ENCODE peak calls at places on chromosomes 16 and 17, in seven cellular contexts. N is mesendoderm, T is mesenchymal stem cell, D is IMR-90, M is H9, L is neuronal stem cell, U is trophoblast cell. P is an unnamed sample.

GRCh38 chr16:26987631-26988030 is 79.1 kb upstream of the C16orf82 start:
- DNase-seq in T (peak; percentile 84), D (peak; percentile 94), U (no peak), N (no peak), L (no peak), M (no peak), P (no peak)

GRCh38 chr16:82011199-82011641 is at the start of gene SDR42E1:
- DNase-seq in U (no peak), N (peak; percentile 38), M (no peak), D (no peak), T (no peak), L (no peak), P (no peak)

GRCh38 chr17:2416010-2416734 is 15.3 kb upstream of the MNT start:
- DNase-seq in M (peak; percentile 91), N (peak; percentile 85), U (peak; percentile 95), L (peak; percentile 84), T (peak; percentile 91), D (peak; percentile 86), P (no peak)

GRCh38 chr17:81917565-81918332 is at the start of gene SIRT7:
- DNase-seq in U (peak; percentile 83), L (peak; percentile 83), M (peak; percentile 93), T (peak; percentile 65), N (peak; percentile 78), D (peak; percentile 58), P (no peak)

GRCh38 chr16:75433732-75434413 is 570 bp upstream of the CFDP1 start:
- DNase-seq in M (peak; percentile 78), L (no peak), U (peak; percentile 93), N (peak; percentile 96), D (peak; percentile 97), T (peak; percentile 98), P (peak; percentile 71)

GRCh38 chr17:69757794-69758430 is 317.1 kb upstream of the KCNJ16 start:
- DNase-seq in D (peak; percentile 94), U (peak; percentile 79), L (no peak), M (no peak), T (peak; percentile 84), N (no peak), P (no peak)

GRCh38 chr16:9647981-9648701 is 534.1 kb downstream of the GRIN2A start:
- DNase-seq in T (no peak), D (no peak), L (peak; percentile 21), N (peak; percentile 58), U (peak; percentile 73), M (no peak), P (peak; percentile 50)

GRCh38 chr16:83214671-83215070 is 587.9 kb downstream of the CDH13 start:
- DNase-seq in L (no peak), M (no peak), N (no peak), T (no peak), D (peak; percentile 26), U (no peak), P (no peak)

GRCh38 chr16:1088295-1089170 is 7.5 kb downstream of the C1QTNF8 start:
- DNase-seq in L (no peak), N (peak; percentile 71), D (no peak), M (no peak), T (no peak), U (no peak), P (no peak)

GRCh38 chr17:73697872-73698271 is 53.6 kb upstream of the SDK2 start:
- DNase-seq in U (peak; percentile 18), T (no peak), N (peak; percentile 25), M (peak; percentile 78), D (no peak), L (no peak), P (no peak)

GRCh38 chr16:80580109-80580832 is 39.5 kb downstream of the DYNLRB2 start:
- DNase-seq in T (no peak), M (no peak), D (peak; percentile 45), U (no peak), L (no peak), N (no peak), P (no peak)

GRCh38 chr16:87310610-87311009 is 6.6 kb downstream of the C16orf95 start:
- DNase-seq in D (no peak), U (no peak), N (no peak), L (no peak), M (peak; percentile 28), T (no peak), P (no peak)

GRCh38 chr16:66809765-66810164 is 8.4 kb upstream of the TERB1 start:
- DNase-seq in U (no peak), L (no peak), D (no peak), M (no peak), T (no peak), N (no peak), P (no peak)

GRCh38 chr16:68893710-68894705 is 50.7 kb downstream of the TANGO6 start:
- DNase-seq in M (peak; percentile 51), U (no peak), N (peak; percentile 55), L (peak; percentile 27), T (peak; percentile 30), D (peak; percentile 37), P (peak; percentile 56)

GRCh38 chr17:44916781-44917241 is 1.5 kb upstream of the GFAP start:
- DNase-seq in T (no peak), N (no peak), D (peak; percentile 25), U (no peak), M (no peak), L (no peak), P (no peak)

GRCh38 chr17:18964018-18964351 is 12.0 kb downstream of the SLC5A10 start:
- DNase-seq in L (no peak), N (no peak), D (no peak), T (no peak), M (no peak), U (peak; percentile 99), P (no peak)

GRCh38 chr17:18966831-18967624 is 15.1 kb downstream of the SLC5A10 start:
- DNase-seq in N (peak; percentile 37), U (no peak), M (peak; percentile 67), L (peak; percentile 63), T (no peak), D (peak; percentile 52), P (no peak)

GRCh38 chr17:18963126-18964017 is 11.4 kb downstream of the SLC5A10 start:
- DNase-seq in L (no peak), D (peak; percentile 50), U (no peak), T (no peak), N (no peak), M (no peak), P (no peak)

GRCh38 chr17:18964550-18964949 is 12.6 kb downstream of the SLC5A10 start:
- DNase-seq in T (no peak), L (no peak), M (no peak), D (no peak), U (no peak), N (no peak), P (no peak)

DNA sequence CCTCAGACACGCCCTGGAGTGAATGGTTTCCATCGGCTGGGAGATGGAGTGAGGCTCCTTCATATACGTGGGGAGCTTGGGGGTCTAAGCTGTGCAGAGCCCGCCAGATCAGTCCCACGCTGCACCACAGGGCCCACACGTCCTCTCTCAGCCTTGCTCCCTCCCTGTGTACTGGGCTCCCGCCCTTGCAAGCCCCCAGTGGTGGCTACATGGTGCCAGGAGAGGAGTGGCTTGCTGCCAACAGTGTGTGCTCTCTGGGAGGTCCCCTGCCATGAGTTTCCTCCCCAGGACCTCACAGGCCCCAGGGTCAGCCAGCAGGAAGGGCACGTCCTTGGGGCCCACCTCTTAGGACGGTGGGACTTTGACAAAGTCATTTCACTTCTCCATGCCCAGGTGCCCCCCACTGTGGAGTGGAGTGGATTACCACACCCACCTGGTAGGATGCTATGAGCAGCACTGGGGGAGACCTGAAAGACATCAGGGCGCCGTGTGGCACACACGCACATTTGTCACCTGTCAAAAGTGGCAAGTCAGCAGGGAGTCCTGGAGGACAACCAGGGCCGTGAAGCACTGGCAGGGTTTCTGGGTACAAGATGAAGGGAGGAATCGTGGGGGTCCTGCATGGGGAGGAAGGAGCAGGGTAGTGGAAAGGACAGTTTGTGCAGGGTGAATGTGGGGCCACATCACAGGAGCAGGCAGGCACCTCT is 13.7 kb downstream of the SLC5A10 start:
- DNase-seq in D (no peak), T (no peak), M (no peak), L (no peak), U (no peak), N (no peak), P (no peak)
- H3K23ac ChIP-seq in D (no peak overlapping the region), T (no peak overlapping the region), M (no peak overlapping the region), L (peak overlapping the region; percentile 59), U (no peak overlapping the region), N (no peak overlapping the region), P (no peak overlapping the region)

GRCh38 chr17:51347851-51348584 is 87.7 kb downstream of the UTP18 start:
- DNase-seq in D (no peak), U (peak; percentile 86), T (no peak), N (no peak), L (no peak), M (no peak), P (no peak)
- H3K23ac ChIP-seq in D (no peak overlapping the region), U (no peak overlapping the region), T (no peak overlapping the region), N (no peak overlapping the region), L (no peak overlapping the region), M (no peak overlapping the region), P (no peak overlapping the region)

GRCh38 chr17:14010999-14011692 is 58.2 kb upstream of the COX10 start:
- DNase-seq in L (no peak), T (no peak), D (no peak), N (no peak), M (no peak), U (no peak), P (no peak)

GRCh38 chr17:14011740-14012405 is 57.4 kb upstream of the COX10 start:
- DNase-seq in M (no peak), U (no peak), L (no peak), D (no peak), N (no peak), T (no peak), P (no peak)

GRCh38 chr17:14004927-14005630 is 64.2 kb upstream of the COX10 start:
- DNase-seq in N (no peak), D (no peak), T (no peak), U (peak; percentile 38), M (no peak), L (no peak), P (no peak)

GRCh38 chr17:14006249-14006942 is 62.9 kb upstream of the COX10 start:
- DNase-seq in D (no peak), N (no peak), U (no peak), T (no peak), L (no peak), M (no peak), P (no peak)

DNA sequence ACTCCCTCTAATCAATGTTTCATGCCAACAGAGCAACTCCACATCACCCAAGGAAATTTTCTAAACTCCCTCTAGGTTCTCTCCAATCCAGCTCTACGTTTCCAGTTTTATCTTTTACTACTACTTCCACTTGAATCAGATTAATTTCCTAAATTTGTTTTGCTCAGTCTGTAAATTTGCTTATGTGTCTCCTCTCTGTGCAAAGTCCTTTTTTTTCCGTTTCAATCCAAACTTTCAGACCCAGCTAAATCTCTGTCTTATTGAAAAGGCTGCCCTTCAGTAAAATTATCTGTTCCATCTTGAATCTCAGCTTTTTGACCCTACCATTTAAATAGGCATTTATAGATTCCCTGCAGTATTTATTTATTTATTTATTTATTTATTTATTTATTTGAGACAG is 61.4 kb upstream of the COX10 start:
- DNase-seq in N (no peak), T (no peak), D (no peak), U (no peak), M (no peak), L (no peak), P (no peak)
- H3K23ac ChIP-seq in N (no peak overlapping the region), T (no peak overlapping the region), D (no peak overlapping the region), U (no peak overlapping the region), M (no peak overlapping the region), L (no peak overlapping the region), P (no peak overlapping the region)

DNA sequence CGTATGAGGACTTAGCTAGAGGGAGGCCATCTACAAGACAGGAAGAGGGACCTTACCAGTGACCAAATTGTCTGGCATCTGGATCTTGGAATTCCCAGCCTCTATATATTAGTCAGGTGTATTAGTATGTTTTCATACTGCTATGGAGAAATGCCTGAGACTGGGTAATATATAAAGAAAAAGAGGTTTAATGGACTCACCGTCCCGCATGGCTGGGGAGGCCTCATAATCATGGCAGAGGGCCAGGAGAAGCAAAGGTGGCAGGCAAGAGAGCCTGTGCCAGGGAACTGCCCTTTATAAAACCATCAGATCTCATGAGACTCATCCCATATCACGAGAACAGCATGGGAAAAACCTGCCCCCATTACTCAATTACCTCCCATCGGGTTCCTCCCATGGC is 500.2 kb downstream of the SHISA9 start:
- DNase-seq in U (no peak), T (no peak), L (no peak), M (no peak), N (no peak), D (no peak), P (no peak)
- H3K23ac ChIP-seq in U (no peak overlapping the region), T (no peak overlapping the region), L (no peak overlapping the region), M (no peak overlapping the region), N (no peak overlapping the region), D (no peak overlapping the region), P (no peak overlapping the region)

P was measured in H1.